ENCODE peak calls at places on chromosome 1, in eight cellular contexts. E, J, M, Q, F, W, D and L are unnamed samples.

GRCh38 chr1:77888429-77889239 is at the start of gene NEXN:
- DNase-seq in Q (peak), E (no peak), J (peak), M (peak), D (peak), W (no peak), F (no peak), L (no peak)

GRCh38 chr1:90400121-90400520 is 317.0 kb downstream of the BARHL2 start:
- DNase-seq in J (no peak), E (no peak), D (no peak), M (no peak), Q (no peak), W (no peak), F (no peak), L (no peak)

GRCh38 chr1:92990828-92991227 is 29.6 kb upstream of the DIPK1A start:
- DNase-seq in D (no peak), W (no peak), F (no peak), Q (peak), E (no peak), J (no peak), M (no peak), L (no peak)

GRCh38 chr1:12650001-12650421 is 6.1 kb downstream of the AADACL4 start:
- DNase-seq in Q (no peak), E (no peak), M (no peak), D (no peak), W (no peak), J (no peak), F (no peak), L (no peak)

GRCh38 chr1:84571150-84571535 is 3.1 kb downstream of the CTBS start:
- DNase-seq in M (no peak), J (no peak), F (no peak), E (no peak), D (no peak), W (no peak), Q (no peak), L (peak)

GRCh38 chr1:36711480-36711879 is 228.8 kb upstream of the CSF3R start:
- DNase-seq in J (no peak), W (no peak), M (no peak), Q (no peak), F (no peak), D (no peak), E (no peak), L (no peak)

GRCh38 chr1:201888282-201889033 is at the start of gene SHISA4:
- DNase-seq in M (no peak), E (no peak), J (peak), F (no peak), Q (peak), W (no peak), D (peak), L (peak)

GRCh38 chr1:2436876-2437275 is 24.5 kb upstream of the PEX10 start:
- DNase-seq in F (no peak), Q (no peak), D (no peak), W (no peak), M (no peak), E (no peak), J (no peak), L (no peak)

GRCh38 chr1:114008352-114009041 is 29.2 kb downstream of the OLFML3 start:
- DNase-seq in J (no peak), E (no peak), M (no peak), F (no peak), W (no peak), Q (no peak), D (no peak), L (no peak)

GRCh38 chr1:30707412-30708360 is 15.7 kb downstream of the MATN1 start:
- DNase-seq in Q (peak), D (peak), M (peak), F (peak), W (no peak), E (peak), J (peak), L (no peak)

GRCh38 chr1:109383850-109384249 is 13.9 kb downstream of the SORT1 start:
- DNase-seq in M (no peak), D (no peak), J (no peak), F (no peak), E (no peak), W (no peak), Q (no peak), L (no peak)